ENCODE peak calls at places on chromosomes 6 and 20, in nine cellular contexts. M, W, Q, G, L, C, X, Y and T are unnamed samples.

GRCh38 chr20:25017257-25017803 is 24.8 kb upstream of the APMAP start:
- DNase-seq in Q (no peak), C (no peak), M (no peak), X (peak), W (no peak), L (peak), Y (no peak), G (peak), T (peak)

GRCh38 chr6:26329763-26330511 is 35.1 kb upstream of the BTN3A2 start:
- DNase-seq in M (peak), G (peak), Y (peak), X (no peak), L (no peak), C (peak), W (peak), Q (peak), T (no peak)

GRCh38 chr6:39021779-39022178 is 26.8 kb upstream of the GLP1R start:
- DNase-seq in L (no peak), C (no peak), X (no peak), W (no peak), G (no peak), Q (no peak), Y (no peak), M (no peak), T (no peak)

GRCh38 chr20:32511358-32512046 is 73.6 kb downstream of the NOL4L start:
- DNase-seq in L (no peak), Y (no peak), Q (no peak), G (no peak), M (no peak), X (no peak), C (no peak), W (no peak), T (no peak)

GRCh38 chr20:43973671-43974450 is 59.2 kb downstream of the TOX2 start:
- DNase-seq in W (no peak), M (no peak), Q (no peak), X (no peak), Y (no peak), L (no peak), C (no peak), G (no peak), T (no peak)

GRCh38 chr6:158475344-158476302 is 84.3 kb upstream of the TMEM181 start:
- DNase-seq in L (no peak), C (peak), Y (peak), M (peak), X (no peak), Q (peak), G (peak), W (peak), T (no peak)

GRCh38 chr6:111843347-111844147 is 29.7 kb downstream of the FYN start:
- DNase-seq in Q (no peak), W (peak), C (no peak), G (peak), M (no peak), L (peak), Y (peak), X (no peak), T (peak)

GRCh38 chr6:109056661-109057060 is 38.0 kb downstream of the SESN1 start:
- DNase-seq in G (no peak), Q (no peak), Y (no peak), L (no peak), X (no peak), W (no peak), C (no peak), M (no peak), T (no peak)

GRCh38 chr20:35617397-35618031 is 1.9 kb downstream of the SPAG4 start:
- DNase-seq in W (peak), Y (peak), L (peak), G (peak), Q (peak), C (peak), X (no peak), M (peak), T (no peak)

GRCh38 chr6:53483423-53484353 is 61.2 kb downstream of the GCLC start:
- DNase-seq in C (peak), L (peak), G (no peak), X (no peak), Y (peak), W (no peak), M (no peak), Q (no peak), T (peak)

GRCh38 chr20:43749734-43750294 is 23.0 kb upstream of the GTSF1L start:
- DNase-seq in Q (peak), W (peak), M (peak), G (peak), C (peak), Y (peak), L (peak), X (peak), T (peak)

GRCh38 chr6:108074359-108075144 is at the start of gene OSTM1:
- DNase-seq in C (peak), G (peak), X (peak), Q (peak), M (peak), W (peak), L (peak), Y (peak), T (peak)

GRCh38 chr20:58542411-58543095 is 27.4 kb upstream of the APCDD1L start:
- DNase-seq in C (no peak), X (no peak), G (no peak), W (no peak), L (no peak), Y (peak), M (no peak), Q (peak), T (no peak)

GRCh38 chr20:7015257-7015656 is 247.8 kb downstream of the BMP2 start:
- DNase-seq in C (no peak), L (no peak), M (no peak), Y (no peak), Q (no peak), X (no peak), W (no peak), G (no peak), T (no peak)

GRCh38 chr6:105120570-105120969 is 59.2 kb downstream of the POPDC3 start:
- DNase-seq in Q (no peak), M (no peak), G (no peak), Y (no peak), X (no peak), L (no peak), W (no peak), C (no peak), T (no peak)

GRCh38 chr6:149888113-149888512 is 9.8 kb downstream of the RAET1E start:
- DNase-seq in W (no peak), Y (no peak), X (no peak), L (no peak), Q (no peak), M (no peak), C (no peak), G (no peak), T (no peak)

GRCh38 chr6:143549630-143550268 is 38.2 kb upstream of the FUCA2 start:
- DNase-seq in C (peak), X (no peak), W (no peak), G (no peak), L (no peak), Q (no peak), Y (peak), M (no peak), T (no peak)

GRCh38 chr6:163263998-163264661 is 150.4 kb upstream of the QKI start:
- DNase-seq in Y (no peak), W (no peak), L (no peak), X (no peak), C (no peak), Q (no peak), G (no peak), M (no peak), T (no peak)